ENCODE peak calls at places on chromosomes 12 and 14, in five cellular contexts. One of them, this sample, is unnamed.

GRCh38 chr14:55077691-55078151 is 26.3 kb downstream of the MAPK1IP1L start:
- DNase-seq in left ventricle myocardium inferior: no peak
- DNase-seq in OCI-LY7: no peak
- DNase-seq in esophagus squamous epithelium: no peak
- DNase-seq in stomach: peak
- DNase-seq in this sample: peak

GRCh38 chr12:58176296-58176869 is 235.0 kb downstream of the ATP23 start:
- DNase-seq in stomach: peak
- DNase-seq in left ventricle myocardium inferior: no peak
- DNase-seq in OCI-LY7: peak
- DNase-seq in esophagus squamous epithelium: no peak
- DNase-seq in this sample: peak

GRCh38 chr14:92759679-92760523 is 11.5 kb upstream of the LGMN start:
- DNase-seq in stomach: no peak
- DNase-seq in esophagus squamous epithelium: no peak
- DNase-seq in OCI-LY7: peak
- DNase-seq in left ventricle myocardium inferior: no peak
- DNase-seq in this sample: no peak

GRCh38 chr14:75769047-75769685 is 108.1 kb downstream of the TTLL5 start:
- DNase-seq in esophagus squamous epithelium: no peak
- DNase-seq in left ventricle myocardium inferior: no peak
- DNase-seq in stomach: no peak
- DNase-seq in OCI-LY7: no peak
- DNase-seq in this sample: no peak

GRCh38 chr12:99053599-99054362 is 408.7 kb downstream of the APAF1 start:
- DNase-seq in esophagus squamous epithelium: no peak
- DNase-seq in stomach: no peak
- DNase-seq in OCI-LY7: no peak
- DNase-seq in left ventricle myocardium inferior: no peak
- DNase-seq in this sample: peak

GRCh38 chr12:98154850-98155249 is 360.5 kb upstream of the TMPO start:
- DNase-seq in esophagus squamous epithelium: no peak
- DNase-seq in OCI-LY7: peak
- DNase-seq in stomach: no peak
- DNase-seq in left ventricle myocardium inferior: no peak
- DNase-seq in this sample: no peak

GRCh38 chr14:92459479-92460421 is 53.8 kb upstream of the RIN3 start:
- DNase-seq in left ventricle myocardium inferior: peak
- DNase-seq in stomach: no peak
- DNase-seq in esophagus squamous epithelium: no peak
- DNase-seq in OCI-LY7: no peak
- DNase-seq in this sample: no peak

GRCh38 chr12:104243551-104243950 is 28.0 kb downstream of the TXNRD1 start:
- DNase-seq in left ventricle myocardium inferior: no peak
- DNase-seq in stomach: no peak
- DNase-seq in OCI-LY7: no peak
- DNase-seq in esophagus squamous epithelium: no peak
- DNase-seq in this sample: no peak

GRCh38 chr12:81692008-81692407 is 67.1 kb downstream of the PPFIA2 start:
- DNase-seq in esophagus squamous epithelium: no peak
- DNase-seq in left ventricle myocardium inferior: no peak
- DNase-seq in stomach: no peak
- DNase-seq in OCI-LY7: no peak
- DNase-seq in this sample: no peak

GRCh38 chr12:96810057-96810456 is 97.0 kb upstream of the NEDD1 start:
- DNase-seq in left ventricle myocardium inferior: no peak
- DNase-seq in OCI-LY7: no peak
- DNase-seq in stomach: no peak
- DNase-seq in esophagus squamous epithelium: no peak
- DNase-seq in this sample: no peak

GRCh38 chr12:12425616-12426015 is 68.7 kb downstream of the BORCS5 start:
- DNase-seq in left ventricle myocardium inferior: no peak
- DNase-seq in OCI-LY7: no peak
- DNase-seq in stomach: no peak
- DNase-seq in esophagus squamous epithelium: no peak
- DNase-seq in this sample: no peak

GRCh38 chr14:91374897-91375747 is 42.5 kb downstream of the CCDC88C start:
- DNase-seq in esophagus squamous epithelium: no peak
- DNase-seq in left ventricle myocardium inferior: no peak
- DNase-seq in stomach: peak
- DNase-seq in OCI-LY7: peak
- DNase-seq in this sample: no peak

GRCh38 chr14:85131523-85131922 is 398.4 kb upstream of the FLRT2 start:
- DNase-seq in OCI-LY7: peak
- DNase-seq in stomach: peak
- DNase-seq in esophagus squamous epithelium: no peak
- DNase-seq in left ventricle myocardium inferior: no peak
- DNase-seq in this sample: no peak

GRCh38 chr12:11621797-11622423 is 27.6 kb upstream of the ETV6 start:
- DNase-seq in esophagus squamous epithelium: no peak
- DNase-seq in stomach: no peak
- DNase-seq in left ventricle myocardium inferior: no peak
- DNase-seq in OCI-LY7: peak
- DNase-seq in this sample: peak

GRCh38 chr14:74356892-74357575 is 8.8 kb downstream of the VRTN start:
- DNase-seq in left ventricle myocardium inferior: no peak
- DNase-seq in esophagus squamous epithelium: no peak
- DNase-seq in stomach: no peak
- DNase-seq in OCI-LY7: no peak
- DNase-seq in this sample: no peak
- H3K4me3 ChIP-seq in left ventricle myocardium inferior: no peak
- H3K4me3 ChIP-seq in esophagus squamous epithelium: no peak
- H3K4me3 ChIP-seq in stomach: no peak
- H3K4me3 ChIP-seq in OCI-LY7: no peak
- H3K4me3 ChIP-seq in this sample: no peak

DNA sequence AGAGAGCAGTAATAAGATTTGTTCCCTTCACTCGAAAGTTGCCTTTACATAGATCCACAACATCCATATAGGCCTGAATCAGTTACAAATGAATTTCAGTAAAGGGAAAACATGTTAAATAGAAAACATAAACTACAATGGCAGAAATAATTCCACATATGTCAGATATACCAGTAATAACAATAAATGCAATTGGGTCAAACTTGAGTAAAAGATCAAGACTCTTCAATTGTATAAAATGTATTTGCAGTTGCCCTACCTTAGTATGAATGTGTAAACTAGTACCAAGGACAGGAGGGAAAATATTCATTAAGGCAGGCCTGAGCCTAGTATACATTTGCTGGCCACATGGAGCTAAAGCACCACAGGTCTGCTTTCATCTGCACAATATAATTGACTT is 17.6 kb downstream of the NOS1 start:
- DNase-seq in left ventricle myocardium inferior: no peak
- DNase-seq in stomach: no peak
- DNase-seq in esophagus squamous epithelium: no peak
- DNase-seq in OCI-LY7: no peak
- DNase-seq in this sample: no peak
- TF ChIP-seq CTCF in left ventricle myocardium inferior: no peak
- TF ChIP-seq CTCF in stomach: no peak
- TF ChIP-seq CTCF in esophagus squamous epithelium: no peak
- TF ChIP-seq CTCF in OCI-LY7: no peak
- TF ChIP-seq CTCF in this sample: no peak

GRCh38 chr14:31486764-31487163 is 1.1 kb downstream of the GPR33 start:
- DNase-seq in OCI-LY7: no peak
- DNase-seq in left ventricle myocardium inferior: no peak
- DNase-seq in esophagus squamous epithelium: no peak
- DNase-seq in stomach: no peak
- DNase-seq in this sample: no peak

GRCh38 chr14:31489680-31490079 is 1.8 kb upstream of the GPR33 start:
- DNase-seq in OCI-LY7: peak
- DNase-seq in left ventricle myocardium inferior: no peak
- DNase-seq in stomach: no peak
- DNase-seq in esophagus squamous epithelium: no peak
- DNase-seq in this sample: no peak

GRCh38 chr14:31479026-31479425 is 8.8 kb downstream of the GPR33 start:
- DNase-seq in stomach: no peak
- DNase-seq in esophagus squamous epithelium: no peak
- DNase-seq in left ventricle myocardium inferior: no peak
- DNase-seq in OCI-LY7: no peak
- DNase-seq in this sample: no peak

GRCh38 chr14:31487891-31488290 is at the start of gene GPR33:
- DNase-seq in esophagus squamous epithelium: no peak
- DNase-seq in stomach: no peak
- DNase-seq in left ventricle myocardium inferior: no peak
- DNase-seq in OCI-LY7: no peak
- DNase-seq in this sample: no peak

DNA sequence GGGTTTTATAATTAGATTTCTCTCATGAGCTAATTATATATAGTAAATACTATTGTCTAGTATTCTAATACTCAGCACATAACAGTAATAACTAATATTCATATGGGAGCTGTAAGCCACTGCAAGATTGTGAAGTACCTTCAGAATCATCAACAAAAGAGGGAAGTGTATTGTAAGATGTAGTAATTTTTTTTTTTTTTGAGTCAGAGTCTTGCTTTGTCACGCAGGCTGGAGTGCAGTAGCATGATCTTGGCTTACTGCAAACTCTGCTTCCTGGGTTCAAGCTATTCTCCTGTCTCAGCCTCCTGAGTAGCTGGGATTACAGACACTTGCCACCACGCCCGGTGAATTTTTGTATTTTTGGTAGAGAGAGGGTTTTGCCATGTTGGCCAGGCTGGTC is 3.1 kb downstream of the GPR33 start:
- DNase-seq in OCI-LY7: no peak
- DNase-seq in left ventricle myocardium inferior: no peak
- DNase-seq in stomach: no peak
- DNase-seq in esophagus squamous epithelium: no peak
- DNase-seq in this sample: no peak
- H3K27ac ChIP-seq in OCI-LY7: no peak
- H3K27ac ChIP-seq in left ventricle myocardium inferior: no peak
- H3K27ac ChIP-seq in stomach: no peak
- H3K27ac ChIP-seq in esophagus squamous epithelium: no peak
- H3K27ac ChIP-seq in this sample: no peak

DNA sequence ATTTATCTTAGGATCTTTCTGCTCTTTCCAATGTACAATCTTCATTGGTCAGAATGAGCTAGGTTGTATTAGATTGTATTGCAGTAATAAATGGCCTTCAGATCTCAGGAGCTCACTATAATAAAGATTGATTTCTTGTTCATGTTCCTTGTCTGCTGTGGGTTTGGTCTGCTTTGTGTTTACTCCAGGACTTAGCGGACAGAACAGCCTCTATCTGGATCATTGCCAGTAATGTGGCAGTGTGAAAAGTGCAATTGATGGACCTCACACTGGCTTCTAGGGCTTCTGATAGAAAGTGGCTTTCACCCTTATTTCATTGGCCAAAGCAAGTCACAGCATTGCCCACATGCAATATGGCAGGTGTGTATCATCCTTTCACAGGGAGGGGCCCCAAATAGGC is 81.2 kb downstream of the BTG1 start:
- DNase-seq in left ventricle myocardium inferior: no peak
- DNase-seq in stomach: no peak
- DNase-seq in esophagus squamous epithelium: no peak
- DNase-seq in OCI-LY7: no peak
- DNase-seq in this sample: no peak
- H3K4me3 ChIP-seq in left ventricle myocardium inferior: no peak
- H3K4me3 ChIP-seq in stomach: peak
- H3K4me3 ChIP-seq in esophagus squamous epithelium: no peak
- H3K4me3 ChIP-seq in OCI-LY7: no peak
- H3K4me3 ChIP-seq in this sample: no peak

GRCh38 chr12:112855375-112855774 is 51.4 kb upstream of the OAS1 start:
- DNase-seq in OCI-LY7: peak
- DNase-seq in left ventricle myocardium inferior: no peak
- DNase-seq in esophagus squamous epithelium: no peak
- DNase-seq in stomach: no peak
- DNase-seq in this sample: no peak
- TF ChIP-seq CTCF in OCI-LY7: peak
- TF ChIP-seq CTCF in left ventricle myocardium inferior: no peak
- TF ChIP-seq CTCF in esophagus squamous epithelium: no peak
- TF ChIP-seq CTCF in stomach: no peak
- TF ChIP-seq CTCF in this sample: peak

GRCh38 chr12:26786491-26787124 is 46.4 kb downstream of the ITPR2 start:
- DNase-seq in esophagus squamous epithelium: no peak
- DNase-seq in left ventricle myocardium inferior: no peak
- DNase-seq in stomach: no peak
- DNase-seq in OCI-LY7: no peak
- DNase-seq in this sample: no peak
- H3K27ac ChIP-seq in esophagus squamous epithelium: no peak
- H3K27ac ChIP-seq in left ventricle myocardium inferior: peak
- H3K27ac ChIP-seq in stomach: peak
- H3K27ac ChIP-seq in OCI-LY7: no peak
- H3K27ac ChIP-seq in this sample: peak

GRCh38 chr14:63614964-63615363 is 26.7 kb downstream of the WDR89 start:
- DNase-seq in stomach: no peak
- DNase-seq in OCI-LY7: no peak
- DNase-seq in esophagus squamous epithelium: no peak
- DNase-seq in left ventricle myocardium inferior: no peak
- DNase-seq in this sample: peak
- H3K4me3 ChIP-seq in stomach: no peak
- H3K4me3 ChIP-seq in OCI-LY7: no peak
- H3K4me3 ChIP-seq in esophagus squamous epithelium: no peak
- H3K4me3 ChIP-seq in left ventricle myocardium inferior: no peak
- H3K4me3 ChIP-seq in this sample: no peak

DNA sequence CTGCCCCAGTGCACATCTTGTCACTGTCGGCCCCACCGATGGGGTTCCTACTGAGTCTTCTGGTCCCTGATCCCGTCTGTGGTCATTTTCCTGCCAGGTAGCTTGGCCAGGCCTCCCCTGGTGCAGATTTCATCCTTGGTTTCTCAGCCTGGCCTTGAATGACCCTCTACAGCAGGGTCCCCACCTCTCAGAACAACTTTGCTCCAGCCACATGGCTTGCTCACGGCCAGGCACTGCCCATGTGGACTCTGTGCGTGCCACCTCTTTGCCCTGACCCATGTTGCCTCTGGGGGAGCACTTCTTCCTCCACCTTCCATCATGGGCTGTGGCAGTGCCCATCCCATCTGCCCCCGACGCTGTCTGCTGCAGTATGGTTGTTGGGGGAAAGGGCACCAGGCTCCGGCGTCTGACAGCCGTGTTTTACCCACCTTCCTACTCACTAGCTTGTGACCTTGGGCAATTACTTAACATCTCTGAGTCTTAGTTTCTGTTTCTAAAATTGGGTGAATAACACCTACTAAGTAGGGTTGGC is 2.0 kb upstream of the PTPN6 start:
- DNase-seq in stomach: no peak
- DNase-seq in esophagus squamous epithelium: no peak
- DNase-seq in OCI-LY7: no peak
- DNase-seq in left ventricle myocardium inferior: peak
- DNase-seq in this sample: no peak
- TF ChIP-seq CTCF in stomach: no peak
- TF ChIP-seq CTCF in esophagus squamous epithelium: no peak
- TF ChIP-seq CTCF in OCI-LY7: peak
- TF ChIP-seq CTCF in left ventricle myocardium inferior: no peak
- TF ChIP-seq CTCF in this sample: peak

GRCh38 chr12:114672817-114673168 is 11.2 kb downstream of the TBX3 start:
- DNase-seq in OCI-LY7: no peak
- DNase-seq in left ventricle myocardium inferior: no peak
- DNase-seq in stomach: no peak
- DNase-seq in esophagus squamous epithelium: no peak
- DNase-seq in this sample: no peak
- H3K27ac ChIP-seq in OCI-LY7: no peak
- H3K27ac ChIP-seq in left ventricle myocardium inferior: peak
- H3K27ac ChIP-seq in stomach: no peak
- H3K27ac ChIP-seq in esophagus squamous epithelium: no peak
- H3K27ac ChIP-seq in this sample: no peak

This sample was measured in brain microvascular endothelial cell.